ENCODE peak calls at places on chromosomes 2 and 18, in nine cellular contexts. R, B, Y, X, L, V, P, S and T are unnamed samples.
A peak's percentile ranks its signal among the peaks of the same experiment; 100 is the strongest.

GRCh38 chr18:57998461-57998860 is 45.6 kb upstream of the NEDD4L start:
- DNase-seq in L (no peak), B (no peak), X (no peak), S (peak; percentile 65), P (no peak), Y (no peak), R (no peak), V (peak; percentile 84), T (no peak)

GRCh38 chr2:11248-11941 is 34.9 kb downstream of the FAM110C start:
- DNase-seq in Y (peak; percentile 79), V (peak; percentile 44), L (peak; percentile 89), B (peak; percentile 74), P (peak; percentile 83), R (peak; percentile 50), X (peak; percentile 78), S (peak; percentile 22), T (peak; percentile 16)

GRCh38 chr2:62577994-62578836 is 72.2 kb upstream of the TMEM17 start:
- DNase-seq in Y (no peak), V (peak; percentile 99), L (no peak), X (no peak), B (no peak), S (peak; percentile 92), R (no peak), P (no peak), T (peak; percentile 88)

GRCh38 chr2:86622878-86623548 is 652 bp downstream of the RNF103 start:
- DNase-seq in X (peak; percentile 66), R (no peak), V (no peak), S (no peak), B (peak; percentile 74), Y (peak; percentile 70), P (peak; percentile 79), L (peak; percentile 64), T (no peak)

GRCh38 chr2:168717790-168718502 is 84.5 kb upstream of the NOSTRIN start:
- DNase-seq in X (no peak), P (no peak), R (no peak), B (no peak), Y (no peak), L (no peak), S (no peak), V (peak; percentile 51), T (no peak)

GRCh38 chr2:173415663-173416469 is 61.2 kb downstream of the CDCA7 start:
- DNase-seq in B (no peak), X (no peak), P (no peak), S (no peak), Y (no peak), R (no peak), V (no peak), L (no peak), T (no peak)

GRCh38 chr2:235618039-235618438 is 124.2 kb downstream of the AGAP1 start:
- DNase-seq in B (no peak), P (no peak), Y (no peak), L (no peak), S (peak; percentile 89), X (no peak), R (no peak), V (no peak), T (peak; percentile 64)

GRCh38 chr18:2002178-2002577 is 569.1 kb downstream of the METTL4 start:
- DNase-seq in S (no peak), Y (no peak), R (no peak), X (peak; percentile 9), V (no peak), P (no peak), B (no peak), L (no peak), T (no peak)

GRCh38 chr2:20643060-20643459 is 7.8 kb downstream of the HS1BP3 start:
- DNase-seq in P (no peak), B (no peak), V (peak; percentile 85), L (no peak), R (no peak), X (no peak), S (no peak), Y (no peak), T (no peak)

GRCh38 chr18:5582054-5582453 is 38.3 kb upstream of the EPB41L3 start:
- DNase-seq in R (no peak), B (no peak), V (no peak), L (no peak), X (no peak), Y (no peak), S (peak; percentile 68), P (no peak), T (peak; percentile 5)

GRCh38 chr18:5630057-5630765 is 86.4 kb upstream of the EPB41L3 start:
- DNase-seq in X (peak; percentile 74), B (peak; percentile 88), P (peak; percentile 85), L (peak; percentile 85), R (no peak), Y (peak; percentile 88), S (peak; percentile 41), V (peak; percentile 13), T (no peak)

GRCh38 chr2:112493858-112494648 is 12.1 kb downstream of the TTL start:
- DNase-seq in V (peak; percentile 88), X (no peak), P (no peak), S (peak; percentile 71), L (peak; percentile 42), B (peak; percentile 63), R (no peak), Y (peak; percentile 35), T (peak; percentile 71)

GRCh38 chr2:126665483-126665882 is 9.5 kb downstream of the GYPC start:
- DNase-seq in V (no peak), X (no peak), P (no peak), L (no peak), B (no peak), R (no peak), Y (no peak), S (no peak), T (no peak)

GRCh38 chr2:101545940-101546339 is 71.0 kb upstream of the RFX8 start:
- DNase-seq in L (no peak), R (no peak), X (no peak), S (no peak), B (no peak), V (no peak), Y (no peak), P (no peak), T (no peak)

GRCh38 chr2:216242365-216242764 is 129.9 kb downstream of the MARCHF4 start:
- DNase-seq in P (no peak), X (no peak), B (no peak), V (no peak), Y (no peak), L (peak; percentile 41), R (no peak), S (no peak), T (no peak)

GRCh38 chr2:233152541-233152940 is 92.4 kb downstream of the INPP5D start:
- DNase-seq in V (no peak), B (no peak), X (no peak), R (no peak), S (peak; percentile 14), L (no peak), Y (no peak), P (no peak), T (no peak)

GRCh38 chr2:4291430-4291829 is 588.1 kb downstream of the DCDC2C start:
- DNase-seq in L (no peak), Y (no peak), X (no peak), B (no peak), S (no peak), R (peak; percentile 86), P (no peak), V (no peak), T (no peak)

GRCh38 chr2:28592481-28592880 is 96.6 kb downstream of the PLB1 start:
- DNase-seq in S (no peak), X (no peak), L (no peak), B (no peak), V (no peak), Y (no peak), P (no peak), R (no peak), T (no peak)

GRCh38 chr18:40489301-40489700 is 1465.7 kb upstream of the PIK3C3 start:
- DNase-seq in L (no peak), B (no peak), P (no peak), X (no peak), R (no peak), Y (no peak), V (no peak), S (no peak), T (no peak)

GRCh38 chr18:40493316-40493715 is 1461.7 kb upstream of the PIK3C3 start:
- DNase-seq in Y (no peak), B (no peak), R (no peak), L (no peak), X (no peak), P (no peak), V (no peak), S (no peak), T (no peak)

GRCh38 chr18:40494603-40495002 is 1460.4 kb upstream of the PIK3C3 start:
- DNase-seq in R (no peak), S (no peak), Y (no peak), V (no peak), P (no peak), L (no peak), X (no peak), B (no peak), T (no peak)
- TF ChIP-seq CTCF in R (no peak), S (no peak), Y (no peak), V (no peak), P (no peak), L (no peak), X (no peak), B (no peak), T (no peak)

GRCh38 chr2:42360890-42361727 is at the start of gene COX7A2L:
- DNase-seq in B (peak; percentile 98), X (peak; percentile 96), Y (peak; percentile 99), P (peak; percentile 97), V (peak; percentile 87), S (peak; percentile 97), L (peak; percentile 97), R (peak; percentile 97), T (peak; percentile 94)
- TF ChIP-seq CTCF in B (no peak), X (no peak), Y (no peak), P (no peak), V (peak; percentile 30), S (peak; percentile 46), L (no peak), R (peak; percentile 70), T (peak; percentile 20)

DNA sequence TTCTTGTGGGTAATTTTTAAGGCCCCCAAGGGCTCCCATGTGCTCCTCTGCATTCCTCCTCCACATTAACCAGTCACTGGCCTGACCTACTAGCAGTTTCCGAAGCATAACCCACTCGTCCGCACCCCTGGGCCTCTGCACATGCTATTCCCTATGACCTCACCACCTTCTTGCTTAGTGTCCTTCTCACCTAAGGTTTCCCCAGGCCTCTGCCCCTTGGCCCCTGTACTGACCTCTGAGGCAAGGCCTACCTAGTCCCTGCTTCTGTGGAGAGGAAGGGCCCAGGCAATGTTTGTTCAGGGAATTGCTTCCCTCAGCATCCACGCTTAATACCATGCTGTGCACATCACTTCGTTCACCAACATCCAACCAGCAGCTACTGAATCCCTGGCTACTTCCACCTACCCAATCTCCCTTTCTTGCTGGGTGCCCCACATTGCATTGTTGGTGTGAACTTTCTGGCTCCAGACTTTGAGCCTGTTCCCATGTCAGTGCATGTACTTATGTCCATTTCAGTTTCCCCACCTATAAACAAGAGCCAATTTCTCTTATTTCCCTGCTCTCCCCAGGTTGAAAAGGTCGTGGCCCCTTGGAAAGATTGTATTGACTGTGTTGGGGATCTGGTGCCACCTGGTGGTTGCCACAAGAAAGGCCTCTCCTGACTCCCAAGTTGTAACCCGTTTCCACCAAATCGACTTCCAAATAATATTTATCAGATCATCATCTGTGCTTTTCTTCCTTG is 19.2 kb upstream of the TMEM177 start:
- DNase-seq in Y (peak; percentile 52), V (peak; percentile 40), S (peak; percentile 32), R (peak; percentile 53), P (no peak), L (peak; percentile 66), X (peak; percentile 48), B (peak; percentile 73), T (no peak)
- TF ChIP-seq CTCF in Y (peak; percentile 77), V (peak; percentile 86), S (peak; percentile 75), R (peak; percentile 95), P (peak; percentile 87), L (peak; percentile 83), X (peak; percentile 70), B (peak; percentile 78), T (peak; percentile 90)

GRCh38 chr2:159118859-159119510 is 150.5 kb downstream of the TANC1 start:
- DNase-seq in V (no peak), R (no peak), L (no peak), X (no peak), P (no peak), B (no peak), Y (no peak), S (no peak), T (no peak)
- TF ChIP-seq CTCF in V (no peak), R (peak; percentile 59), L (peak; percentile 23), X (peak; percentile 16), P (peak; percentile 31), B (no peak), Y (no peak), S (no peak), T (peak; percentile 42)